ENCODE peak calls at places on chromosomes 3 and 15, in four cellular contexts. One of them, this sample, is unnamed.

GRCh38 chr3:186417791-186418190 is 55.8 kb upstream of the DGKG start:
- DNase-seq in DMS 273 treated with DMSO at 0.1 percent for 48 hours: no peak
- DNase-seq in kidney glomerular epithelial cell: peak
- DNase-seq in non-pigmented ciliary epithelial cell: peak
- DNase-seq in this sample: peak

GRCh38 chr3:193978030-193978429 is 157.9 kb upstream of the HES1 start:
- DNase-seq in DMS 273 treated with DMSO at 0.1 percent for 48 hours: no peak
- DNase-seq in kidney glomerular epithelial cell: no peak
- DNase-seq in non-pigmented ciliary epithelial cell: no peak
- DNase-seq in this sample: no peak

GRCh38 chr3:58059349-58060321 is 51.4 kb downstream of the FLNB start:
- DNase-seq in DMS 273 treated with DMSO at 0.1 percent for 48 hours: no peak
- DNase-seq in kidney glomerular epithelial cell: peak
- DNase-seq in non-pigmented ciliary epithelial cell: peak
- DNase-seq in this sample: peak

GRCh38 chr3:188689101-188689574 is 482.6 kb upstream of the TPRG1 start:
- DNase-seq in DMS 273 treated with DMSO at 0.1 percent for 48 hours: no peak
- DNase-seq in kidney glomerular epithelial cell: no peak
- DNase-seq in non-pigmented ciliary epithelial cell: peak
- DNase-seq in this sample: no peak

GRCh38 chr15:76636059-76636458 is 269.1 kb downstream of the SCAPER start:
- DNase-seq in DMS 273 treated with DMSO at 0.1 percent for 48 hours: no peak
- DNase-seq in kidney glomerular epithelial cell: no peak
- DNase-seq in non-pigmented ciliary epithelial cell: no peak
- DNase-seq in this sample: no peak

GRCh38 chr15:41230345-41230649 is 260 bp downstream of the EXD1 start:
- DNase-seq in DMS 273 treated with DMSO at 0.1 percent for 48 hours: no peak
- DNase-seq in kidney glomerular epithelial cell: no peak
- DNase-seq in non-pigmented ciliary epithelial cell: no peak
- DNase-seq in this sample: no peak

GRCh38 chr3:193330500-193331204 is 47.9 kb downstream of the ATP13A5 start:
- DNase-seq in DMS 273 treated with DMSO at 0.1 percent for 48 hours: no peak
- DNase-seq in kidney glomerular epithelial cell: no peak
- DNase-seq in non-pigmented ciliary epithelial cell: no peak
- DNase-seq in this sample: no peak

GRCh38 chr3:197270558-197271317 is 27.7 kb downstream of the DLG1 start:
- DNase-seq in DMS 273 treated with DMSO at 0.1 percent for 48 hours: no peak
- DNase-seq in kidney glomerular epithelial cell: no peak
- DNase-seq in non-pigmented ciliary epithelial cell: no peak
- DNase-seq in this sample: no peak